ENCODE peak calls at places on chromosomes 11 and 22, in five cellular contexts. One of them, this sample, is unnamed.

GRCh38 chr11:134181707-134182106 is 42.1 kb downstream of the NCAPD3 start:
- DNase-seq in activated CD4-positive, alpha-beta T cell treated with anti-CD3 and anti-CD28 coated beads, Interleukin-2, amount 50 U/mL, for 24 hours: no peak
- DNase-seq in stimulated activated CD4-positive, alpha-beta T cell treated with anti-CD3 and anti-CD28 coated beads, Interleukin-2, amount 100 ng/mL, for 24 hours: no peak
- DNase-seq in naive thymus-derived CD4-positive, alpha-beta T cell: no peak
- DNase-seq in GM23338: no peak
- DNase-seq in this sample: no peak

GRCh38 chr11:14566331-14567063 is 46.3 kb upstream of the PSMA1 start:
- DNase-seq in activated CD4-positive, alpha-beta T cell treated with anti-CD3 and anti-CD28 coated beads, Interleukin-2, amount 50 U/mL, for 24 hours: no peak
- DNase-seq in stimulated activated CD4-positive, alpha-beta T cell treated with anti-CD3 and anti-CD28 coated beads, Interleukin-2, amount 100 ng/mL, for 24 hours: no peak
- DNase-seq in naive thymus-derived CD4-positive, alpha-beta T cell: no peak
- DNase-seq in GM23338: no peak
- DNase-seq in this sample: no peak

GRCh38 chr11:114058871-114059277 is 637 bp upstream of the ZBTB16 start:
- DNase-seq in activated CD4-positive, alpha-beta T cell treated with anti-CD3 and anti-CD28 coated beads, Interleukin-2, amount 50 U/mL, for 24 hours: no peak
- DNase-seq in stimulated activated CD4-positive, alpha-beta T cell treated with anti-CD3 and anti-CD28 coated beads, Interleukin-2, amount 100 ng/mL, for 24 hours: no peak
- DNase-seq in naive thymus-derived CD4-positive, alpha-beta T cell: no peak
- DNase-seq in GM23338: peak; percentile 57
- DNase-seq in this sample: no peak

GRCh38 chr11:122305426-122305825 is 189.4 kb upstream of the BLID start:
- DNase-seq in activated CD4-positive, alpha-beta T cell treated with anti-CD3 and anti-CD28 coated beads, Interleukin-2, amount 50 U/mL, for 24 hours: no peak
- DNase-seq in stimulated activated CD4-positive, alpha-beta T cell treated with anti-CD3 and anti-CD28 coated beads, Interleukin-2, amount 100 ng/mL, for 24 hours: no peak
- DNase-seq in naive thymus-derived CD4-positive, alpha-beta T cell: no peak
- DNase-seq in GM23338: no peak
- DNase-seq in this sample: no peak

GRCh38 chr11:120622189-120622912 is 110.8 kb downstream of the GRIK4 start:
- DNase-seq in activated CD4-positive, alpha-beta T cell treated with anti-CD3 and anti-CD28 coated beads, Interleukin-2, amount 50 U/mL, for 24 hours: no peak
- DNase-seq in stimulated activated CD4-positive, alpha-beta T cell treated with anti-CD3 and anti-CD28 coated beads, Interleukin-2, amount 100 ng/mL, for 24 hours: no peak
- DNase-seq in naive thymus-derived CD4-positive, alpha-beta T cell: no peak
- DNase-seq in GM23338: peak; percentile 59
- DNase-seq in this sample: no peak

GRCh38 chr11:33773399-33774355 is 643 bp downstream of the FBXO3 start:
- DNase-seq in activated CD4-positive, alpha-beta T cell treated with anti-CD3 and anti-CD28 coated beads, Interleukin-2, amount 50 U/mL, for 24 hours: no peak
- DNase-seq in stimulated activated CD4-positive, alpha-beta T cell treated with anti-CD3 and anti-CD28 coated beads, Interleukin-2, amount 100 ng/mL, for 24 hours: peak; percentile 39
- DNase-seq in naive thymus-derived CD4-positive, alpha-beta T cell: peak; percentile 41
- DNase-seq in GM23338: peak; percentile 40
- DNase-seq in this sample: peak; percentile 24

GRCh38 chr11:114366331-114367243 is 33.7 kb downstream of the C11orf71 start:
- DNase-seq in activated CD4-positive, alpha-beta T cell treated with anti-CD3 and anti-CD28 coated beads, Interleukin-2, amount 50 U/mL, for 24 hours: no peak
- DNase-seq in stimulated activated CD4-positive, alpha-beta T cell treated with anti-CD3 and anti-CD28 coated beads, Interleukin-2, amount 100 ng/mL, for 24 hours: no peak
- DNase-seq in naive thymus-derived CD4-positive, alpha-beta T cell: no peak
- DNase-seq in GM23338: no peak
- DNase-seq in this sample: peak; percentile 47

GRCh38 chr11:1116666-1117390 is 40.9 kb upstream of the MUC5AC start:
- DNase-seq in activated CD4-positive, alpha-beta T cell treated with anti-CD3 and anti-CD28 coated beads, Interleukin-2, amount 50 U/mL, for 24 hours: no peak
- DNase-seq in stimulated activated CD4-positive, alpha-beta T cell treated with anti-CD3 and anti-CD28 coated beads, Interleukin-2, amount 100 ng/mL, for 24 hours: no peak
- DNase-seq in naive thymus-derived CD4-positive, alpha-beta T cell: no peak
- DNase-seq in GM23338: no peak
- DNase-seq in this sample: no peak

GRCh38 chr11:122808494-122808893 is 29.8 kb upstream of the CRTAM start:
- DNase-seq in activated CD4-positive, alpha-beta T cell treated with anti-CD3 and anti-CD28 coated beads, Interleukin-2, amount 50 U/mL, for 24 hours: no peak
- DNase-seq in stimulated activated CD4-positive, alpha-beta T cell treated with anti-CD3 and anti-CD28 coated beads, Interleukin-2, amount 100 ng/mL, for 24 hours: no peak
- DNase-seq in naive thymus-derived CD4-positive, alpha-beta T cell: no peak
- DNase-seq in GM23338: no peak
- DNase-seq in this sample: no peak

GRCh38 chr22:24155597-24156145 is 25.6 kb upstream of the SUSD2 start:
- DNase-seq in activated CD4-positive, alpha-beta T cell treated with anti-CD3 and anti-CD28 coated beads, Interleukin-2, amount 50 U/mL, for 24 hours: peak; percentile 27
- DNase-seq in stimulated activated CD4-positive, alpha-beta T cell treated with anti-CD3 and anti-CD28 coated beads, Interleukin-2, amount 100 ng/mL, for 24 hours: peak; percentile 50
- DNase-seq in naive thymus-derived CD4-positive, alpha-beta T cell: peak; percentile 40
- DNase-seq in GM23338: peak; percentile 79
- DNase-seq in this sample: peak; percentile 87

GRCh38 chr11:22624742-22625447 is 728 bp downstream of the FANCF start:
- DNase-seq in activated CD4-positive, alpha-beta T cell treated with anti-CD3 and anti-CD28 coated beads, Interleukin-2, amount 50 U/mL, for 24 hours: no peak
- DNase-seq in stimulated activated CD4-positive, alpha-beta T cell treated with anti-CD3 and anti-CD28 coated beads, Interleukin-2, amount 100 ng/mL, for 24 hours: peak; percentile 68
- DNase-seq in naive thymus-derived CD4-positive, alpha-beta T cell: peak; percentile 64
- DNase-seq in GM23338: peak; percentile 90
- DNase-seq in this sample: no peak

GRCh38 chr22:38707346-38707745 is 1.6 kb downstream of the GTPBP1 start:
- DNase-seq in activated CD4-positive, alpha-beta T cell treated with anti-CD3 and anti-CD28 coated beads, Interleukin-2, amount 50 U/mL, for 24 hours: no peak
- DNase-seq in stimulated activated CD4-positive, alpha-beta T cell treated with anti-CD3 and anti-CD28 coated beads, Interleukin-2, amount 100 ng/mL, for 24 hours: no peak
- DNase-seq in naive thymus-derived CD4-positive, alpha-beta T cell: no peak
- DNase-seq in GM23338: no peak
- DNase-seq in this sample: no peak

GRCh38 chr11:115493905-115494304 is 10.3 kb downstream of the CADM1 start:
- DNase-seq in activated CD4-positive, alpha-beta T cell treated with anti-CD3 and anti-CD28 coated beads, Interleukin-2, amount 50 U/mL, for 24 hours: no peak
- DNase-seq in stimulated activated CD4-positive, alpha-beta T cell treated with anti-CD3 and anti-CD28 coated beads, Interleukin-2, amount 100 ng/mL, for 24 hours: no peak
- DNase-seq in naive thymus-derived CD4-positive, alpha-beta T cell: no peak
- DNase-seq in GM23338: no peak
- DNase-seq in this sample: no peak

GRCh38 chr11:6703247-6704063 is 20.3 kb upstream of the MRPL17 start:
- DNase-seq in activated CD4-positive, alpha-beta T cell treated with anti-CD3 and anti-CD28 coated beads, Interleukin-2, amount 50 U/mL, for 24 hours: no peak
- DNase-seq in stimulated activated CD4-positive, alpha-beta T cell treated with anti-CD3 and anti-CD28 coated beads, Interleukin-2, amount 100 ng/mL, for 24 hours: peak; percentile 32
- DNase-seq in naive thymus-derived CD4-positive, alpha-beta T cell: peak; percentile 38
- DNase-seq in GM23338: peak; percentile 78
- DNase-seq in this sample: peak; percentile 32

GRCh38 chr11:33690290-33691050 is 10.2 kb downstream of the C11orf91 start:
- DNase-seq in activated CD4-positive, alpha-beta T cell treated with anti-CD3 and anti-CD28 coated beads, Interleukin-2, amount 50 U/mL, for 24 hours: no peak
- DNase-seq in stimulated activated CD4-positive, alpha-beta T cell treated with anti-CD3 and anti-CD28 coated beads, Interleukin-2, amount 100 ng/mL, for 24 hours: no peak
- DNase-seq in naive thymus-derived CD4-positive, alpha-beta T cell: no peak
- DNase-seq in GM23338: no peak
- DNase-seq in this sample: peak; percentile 68

GRCh38 chr11:2211113-2211971 is 39.7 kb upstream of the TH start:
- DNase-seq in activated CD4-positive, alpha-beta T cell treated with anti-CD3 and anti-CD28 coated beads, Interleukin-2, amount 50 U/mL, for 24 hours: no peak
- DNase-seq in stimulated activated CD4-positive, alpha-beta T cell treated with anti-CD3 and anti-CD28 coated beads, Interleukin-2, amount 100 ng/mL, for 24 hours: no peak
- DNase-seq in naive thymus-derived CD4-positive, alpha-beta T cell: no peak
- DNase-seq in GM23338: no peak
- DNase-seq in this sample: no peak

GRCh38 chr11:45144126-45145082 is 2.0 kb upstream of the PRDM11 start:
- DNase-seq in activated CD4-positive, alpha-beta T cell treated with anti-CD3 and anti-CD28 coated beads, Interleukin-2, amount 50 U/mL, for 24 hours: no peak
- DNase-seq in stimulated activated CD4-positive, alpha-beta T cell treated with anti-CD3 and anti-CD28 coated beads, Interleukin-2, amount 100 ng/mL, for 24 hours: no peak
- DNase-seq in naive thymus-derived CD4-positive, alpha-beta T cell: no peak
- DNase-seq in GM23338: no peak
- DNase-seq in this sample: no peak

GRCh38 chr11:122235615-122236014 is 119.6 kb upstream of the BLID start:
- DNase-seq in activated CD4-positive, alpha-beta T cell treated with anti-CD3 and anti-CD28 coated beads, Interleukin-2, amount 50 U/mL, for 24 hours: no peak
- DNase-seq in stimulated activated CD4-positive, alpha-beta T cell treated with anti-CD3 and anti-CD28 coated beads, Interleukin-2, amount 100 ng/mL, for 24 hours: no peak
- DNase-seq in naive thymus-derived CD4-positive, alpha-beta T cell: no peak
- DNase-seq in GM23338: no peak
- DNase-seq in this sample: peak; percentile 55

GRCh38 chr11:119624102-119624615 is 104.8 kb downstream of the NECTIN1 start:
- DNase-seq in activated CD4-positive, alpha-beta T cell treated with anti-CD3 and anti-CD28 coated beads, Interleukin-2, amount 50 U/mL, for 24 hours: no peak
- DNase-seq in stimulated activated CD4-positive, alpha-beta T cell treated with anti-CD3 and anti-CD28 coated beads, Interleukin-2, amount 100 ng/mL, for 24 hours: no peak
- DNase-seq in naive thymus-derived CD4-positive, alpha-beta T cell: no peak
- DNase-seq in GM23338: peak; percentile 63
- DNase-seq in this sample: peak; percentile 47

GRCh38 chr22:42397332-42398246 is 34.6 kb downstream of the NFAM1 start:
- DNase-seq in activated CD4-positive, alpha-beta T cell treated with anti-CD3 and anti-CD28 coated beads, Interleukin-2, amount 50 U/mL, for 24 hours: no peak
- DNase-seq in stimulated activated CD4-positive, alpha-beta T cell treated with anti-CD3 and anti-CD28 coated beads, Interleukin-2, amount 100 ng/mL, for 24 hours: no peak
- DNase-seq in naive thymus-derived CD4-positive, alpha-beta T cell: no peak
- DNase-seq in GM23338: no peak
- DNase-seq in this sample: no peak

GRCh38 chr11:27472398-27473016 is at the start of gene LGR4:
- DNase-seq in activated CD4-positive, alpha-beta T cell treated with anti-CD3 and anti-CD28 coated beads, Interleukin-2, amount 50 U/mL, for 24 hours: peak; percentile 32
- DNase-seq in stimulated activated CD4-positive, alpha-beta T cell treated with anti-CD3 and anti-CD28 coated beads, Interleukin-2, amount 100 ng/mL, for 24 hours: peak; percentile 71
- DNase-seq in naive thymus-derived CD4-positive, alpha-beta T cell: peak; percentile 78
- DNase-seq in GM23338: peak; percentile 100
- DNase-seq in this sample: peak; percentile 88

GRCh38 chr22:34973926-34974325 is 92.0 kb upstream of the ISX start:
- DNase-seq in activated CD4-positive, alpha-beta T cell treated with anti-CD3 and anti-CD28 coated beads, Interleukin-2, amount 50 U/mL, for 24 hours: no peak
- DNase-seq in stimulated activated CD4-positive, alpha-beta T cell treated with anti-CD3 and anti-CD28 coated beads, Interleukin-2, amount 100 ng/mL, for 24 hours: no peak
- DNase-seq in naive thymus-derived CD4-positive, alpha-beta T cell: no peak
- DNase-seq in GM23338: no peak
- DNase-seq in this sample: no peak

GRCh38 chr11:119752946-119753345 is 23.9 kb upstream of the NECTIN1 start:
- DNase-seq in activated CD4-positive, alpha-beta T cell treated with anti-CD3 and anti-CD28 coated beads, Interleukin-2, amount 50 U/mL, for 24 hours: no peak
- DNase-seq in stimulated activated CD4-positive, alpha-beta T cell treated with anti-CD3 and anti-CD28 coated beads, Interleukin-2, amount 100 ng/mL, for 24 hours: no peak
- DNase-seq in naive thymus-derived CD4-positive, alpha-beta T cell: no peak
- DNase-seq in GM23338: no peak
- DNase-seq in this sample: no peak

GRCh38 chr11:133191931-133192330 is 340.4 kb downstream of the OPCML start:
- DNase-seq in activated CD4-positive, alpha-beta T cell treated with anti-CD3 and anti-CD28 coated beads, Interleukin-2, amount 50 U/mL, for 24 hours: no peak
- DNase-seq in stimulated activated CD4-positive, alpha-beta T cell treated with anti-CD3 and anti-CD28 coated beads, Interleukin-2, amount 100 ng/mL, for 24 hours: no peak
- DNase-seq in naive thymus-derived CD4-positive, alpha-beta T cell: no peak
- DNase-seq in GM23338: no peak
- DNase-seq in this sample: no peak

GRCh38 chr22:21613553-21614233 is 16.1 kb downstream of the YDJC start:
- DNase-seq in activated CD4-positive, alpha-beta T cell treated with anti-CD3 and anti-CD28 coated beads, Interleukin-2, amount 50 U/mL, for 24 hours: no peak
- DNase-seq in stimulated activated CD4-positive, alpha-beta T cell treated with anti-CD3 and anti-CD28 coated beads, Interleukin-2, amount 100 ng/mL, for 24 hours: no peak
- DNase-seq in naive thymus-derived CD4-positive, alpha-beta T cell: no peak
- DNase-seq in GM23338: no peak
- DNase-seq in this sample: no peak

GRCh38 chr11:78234006-78234405 is 45.3 kb downstream of the USP35 start:
- DNase-seq in activated CD4-positive, alpha-beta T cell treated with anti-CD3 and anti-CD28 coated beads, Interleukin-2, amount 50 U/mL, for 24 hours: no peak
- DNase-seq in stimulated activated CD4-positive, alpha-beta T cell treated with anti-CD3 and anti-CD28 coated beads, Interleukin-2, amount 100 ng/mL, for 24 hours: no peak
- DNase-seq in naive thymus-derived CD4-positive, alpha-beta T cell: no peak
- DNase-seq in GM23338: peak; percentile 20
- DNase-seq in this sample: no peak

GRCh38 chr11:44632466-44633123 is 67.1 kb downstream of the CD82 start:
- DNase-seq in activated CD4-positive, alpha-beta T cell treated with anti-CD3 and anti-CD28 coated beads, Interleukin-2, amount 50 U/mL, for 24 hours: no peak
- DNase-seq in stimulated activated CD4-positive, alpha-beta T cell treated with anti-CD3 and anti-CD28 coated beads, Interleukin-2, amount 100 ng/mL, for 24 hours: peak; percentile 39
- DNase-seq in naive thymus-derived CD4-positive, alpha-beta T cell: peak; percentile 28
- DNase-seq in GM23338: peak; percentile 76
- DNase-seq in this sample: peak; percentile 54

GRCh38 chr11:40302669-40303068 is 1156.8 kb downstream of the LRRC4C start:
- DNase-seq in activated CD4-positive, alpha-beta T cell treated with anti-CD3 and anti-CD28 coated beads, Interleukin-2, amount 50 U/mL, for 24 hours: no peak
- DNase-seq in stimulated activated CD4-positive, alpha-beta T cell treated with anti-CD3 and anti-CD28 coated beads, Interleukin-2, amount 100 ng/mL, for 24 hours: no peak
- DNase-seq in naive thymus-derived CD4-positive, alpha-beta T cell: no peak
- DNase-seq in GM23338: no peak
- DNase-seq in this sample: peak; percentile 17

GRCh38 chr11:92770419-92770818 is 199.0 kb upstream of the MTNR1B start:
- DNase-seq in activated CD4-positive, alpha-beta T cell treated with anti-CD3 and anti-CD28 coated beads, Interleukin-2, amount 50 U/mL, for 24 hours: no peak
- DNase-seq in stimulated activated CD4-positive, alpha-beta T cell treated with anti-CD3 and anti-CD28 coated beads, Interleukin-2, amount 100 ng/mL, for 24 hours: no peak
- DNase-seq in naive thymus-derived CD4-positive, alpha-beta T cell: no peak
- DNase-seq in GM23338: no peak
- DNase-seq in this sample: no peak

GRCh38 chr22:17159504-17159951 is 451 bp upstream of the HDHD5 start:
- DNase-seq in activated CD4-positive, alpha-beta T cell treated with anti-CD3 and anti-CD28 coated beads, Interleukin-2, amount 50 U/mL, for 24 hours: peak; percentile 56
- DNase-seq in stimulated activated CD4-positive, alpha-beta T cell treated with anti-CD3 and anti-CD28 coated beads, Interleukin-2, amount 100 ng/mL, for 24 hours: peak; percentile 77
- DNase-seq in naive thymus-derived CD4-positive, alpha-beta T cell: no peak
- DNase-seq in GM23338: peak; percentile 63
- DNase-seq in this sample: peak; percentile 60

GRCh38 chr11:84780689-84781293 is 846.4 kb downstream of the DLG2 start:
- DNase-seq in activated CD4-positive, alpha-beta T cell treated with anti-CD3 and anti-CD28 coated beads, Interleukin-2, amount 50 U/mL, for 24 hours: no peak
- DNase-seq in stimulated activated CD4-positive, alpha-beta T cell treated with anti-CD3 and anti-CD28 coated beads, Interleukin-2, amount 100 ng/mL, for 24 hours: no peak
- DNase-seq in naive thymus-derived CD4-positive, alpha-beta T cell: no peak
- DNase-seq in GM23338: peak; percentile 63
- DNase-seq in this sample: peak; percentile 2

GRCh38 chr11:626475-627272 is at the start of gene SCT:
- DNase-seq in activated CD4-positive, alpha-beta T cell treated with anti-CD3 and anti-CD28 coated beads, Interleukin-2, amount 50 U/mL, for 24 hours: no peak
- DNase-seq in stimulated activated CD4-positive, alpha-beta T cell treated with anti-CD3 and anti-CD28 coated beads, Interleukin-2, amount 100 ng/mL, for 24 hours: no peak
- DNase-seq in naive thymus-derived CD4-positive, alpha-beta T cell: no peak
- DNase-seq in GM23338: no peak
- DNase-seq in this sample: no peak

GRCh38 chr11:11845066-11845465 is 3.3 kb downstream of the USP47 start:
- DNase-seq in activated CD4-positive, alpha-beta T cell treated with anti-CD3 and anti-CD28 coated beads, Interleukin-2, amount 50 U/mL, for 24 hours: no peak
- DNase-seq in stimulated activated CD4-positive, alpha-beta T cell treated with anti-CD3 and anti-CD28 coated beads, Interleukin-2, amount 100 ng/mL, for 24 hours: no peak
- DNase-seq in naive thymus-derived CD4-positive, alpha-beta T cell: no peak
- DNase-seq in GM23338: peak; percentile 65
- DNase-seq in this sample: no peak

GRCh38 chr11:79465160-79465559 is 24.3 kb upstream of the TENM4 start:
- DNase-seq in activated CD4-positive, alpha-beta T cell treated with anti-CD3 and anti-CD28 coated beads, Interleukin-2, amount 50 U/mL, for 24 hours: no peak
- DNase-seq in stimulated activated CD4-positive, alpha-beta T cell treated with anti-CD3 and anti-CD28 coated beads, Interleukin-2, amount 100 ng/mL, for 24 hours: no peak
- DNase-seq in naive thymus-derived CD4-positive, alpha-beta T cell: no peak
- DNase-seq in GM23338: no peak
- DNase-seq in this sample: no peak

This sample was measured in hepatic stellate cell.